ENCODE peak calls at places on chromosomes 1 and 21, in seven cellular contexts. M, C, E, I, Y, N and B are unnamed samples.

GRCh38 chr1:86277909-86278308 is 118.2 kb downstream of the ODF2L start:
- DNase-seq in M (no peak), I (no peak), E (no peak), N (no peak), C (no peak), Y (no peak), B (no peak)

GRCh38 chr21:28132713-28133112 is 860.0 kb downstream of the LTN1 start:
- DNase-seq in N (no peak), C (peak; percentile 16), E (no peak), Y (no peak), I (no peak), M (no peak), B (no peak)

GRCh38 chr1:198123146-198123545 is 33.7 kb upstream of the NEK7 start:
- DNase-seq in I (no peak), C (peak; percentile 94), E (no peak), Y (no peak), N (no peak), M (peak; percentile 90), B (no peak)

GRCh38 chr1:45008516-45008915 is 2.6 kb downstream of the HECTD3 start:
- DNase-seq in I (no peak), Y (no peak), M (no peak), N (no peak), C (no peak), E (no peak), B (no peak)

GRCh38 chr1:199246716-199247115 is 607.9 kb downstream of the PTPRC start:
- DNase-seq in Y (no peak), M (no peak), I (no peak), C (no peak), N (no peak), E (no peak), B (no peak)

GRCh38 chr1:97834903-97835302 is 85.9 kb downstream of the DPYD start:
- DNase-seq in Y (no peak), I (no peak), C (no peak), M (no peak), N (no peak), E (no peak), B (no peak)

GRCh38 chr1:65180977-65181376 is 33.0 kb downstream of the AK4 start:
- DNase-seq in I (no peak), N (no peak), M (no peak), C (no peak), Y (no peak), E (no peak), B (no peak)

GRCh38 chr21:16634522-16634914 is 878.3 kb upstream of the CXADR start:
- DNase-seq in N (no peak), C (no peak), E (no peak), M (no peak), I (no peak), Y (no peak), B (no peak)

GRCh38 chr1:85992756-85993155 is 163.8 kb downstream of the COL24A1 start:
- DNase-seq in C (peak; percentile 67), Y (no peak), M (peak; percentile 69), N (no peak), E (no peak), I (no peak), B (no peak)

GRCh38 chr1:117735045-117735992 is 129.5 kb downstream of the TENT5C start:
- DNase-seq in I (no peak), E (peak; percentile 63), N (no peak), Y (no peak), C (peak; percentile 60), M (peak; percentile 65), B (no peak)

GRCh38 chr21:44371596-44371995 is 18.2 kb downstream of the TRPM2 start:
- DNase-seq in I (no peak), N (no peak), E (peak; percentile 2), M (no peak), C (no peak), Y (no peak), B (no peak)

GRCh38 chr21:33444499-33444898 is 35.3 kb downstream of the TMEM50B start:
- DNase-seq in N (no peak), Y (no peak), I (no peak), M (no peak), E (no peak), C (no peak), B (no peak)

GRCh38 chr1:89605692-89606091 is 27.2 kb upstream of the LRRC8C start:
- DNase-seq in E (no peak), M (peak; percentile 84), I (no peak), C (peak; percentile 72), Y (no peak), N (no peak), B (no peak)

GRCh38 chr1:30088594-30089556 is 634.5 kb downstream of the MATN1 start:
- DNase-seq in M (peak; percentile 9), Y (no peak), E (no peak), I (no peak), N (no peak), C (no peak), B (no peak)

GRCh38 chr1:52676249-52676903 is 21.8 kb downstream of the COA7 start:
- DNase-seq in E (no peak), C (no peak), Y (no peak), N (no peak), I (no peak), M (peak; percentile 24), B (no peak)

GRCh38 chr1:18955442-18956188 is 861 bp downstream of the IFFO2 start:
- DNase-seq in E (no peak), N (peak; percentile 66), Y (peak; percentile 53), M (peak; percentile 59), C (no peak), I (peak; percentile 44), B (peak; percentile 51)
- TF ChIP-seq CTCF in E (no peak), N (peak; percentile 15), Y (peak; percentile 26), M (no peak), C (no peak), I (no peak), B (no peak)

GRCh38 chr21:34613679-34614442 is 1.1 kb downstream of the RCAN1 start:
- DNase-seq in I (no peak), Y (no peak), C (peak; percentile 25), M (peak; percentile 13), N (no peak), E (no peak), B (no peak)

GRCh38 chr21:34614443-34614692 is 545 bp downstream of the RCAN1 start:
- DNase-seq in I (no peak), C (no peak), N (no peak), E (no peak), Y (no peak), M (no peak), B (peak; percentile 3)

GRCh38 chr21:34612557-34612956 is 2.4 kb downstream of the RCAN1 start:
- DNase-seq in E (no peak), M (peak; percentile 12), C (no peak), Y (no peak), N (no peak), I (no peak), B (no peak)

GRCh38 chr21:34615487-34615814 is 538 bp upstream of the RCAN1 start:
- DNase-seq in Y (no peak), N (no peak), M (no peak), C (no peak), E (no peak), I (no peak), B (no peak)

GRCh38 chr21:34614693-34615486 is at the start of gene RCAN1:
- DNase-seq in N (peak; percentile 91), I (peak; percentile 79), C (peak; percentile 92), Y (peak; percentile 74), M (peak; percentile 94), E (peak; percentile 92), B (peak; percentile 74)
- TF ChIP-seq CTCF in N (no peak), I (no peak), C (no peak), Y (no peak), M (no peak), E (no peak), B (no peak)

GRCh38 chr1:90614872-90615271 is 102.2 kb downstream of the BARHL2 start:
- DNase-seq in I (no peak), M (no peak), N (no peak), Y (no peak), C (no peak), E (no peak), B (no peak)
- TF ChIP-seq CTCF in I (peak; percentile 65), M (peak; percentile 23), N (no peak), Y (peak; percentile 65), C (no peak), E (no peak), B (no peak)

DNA sequence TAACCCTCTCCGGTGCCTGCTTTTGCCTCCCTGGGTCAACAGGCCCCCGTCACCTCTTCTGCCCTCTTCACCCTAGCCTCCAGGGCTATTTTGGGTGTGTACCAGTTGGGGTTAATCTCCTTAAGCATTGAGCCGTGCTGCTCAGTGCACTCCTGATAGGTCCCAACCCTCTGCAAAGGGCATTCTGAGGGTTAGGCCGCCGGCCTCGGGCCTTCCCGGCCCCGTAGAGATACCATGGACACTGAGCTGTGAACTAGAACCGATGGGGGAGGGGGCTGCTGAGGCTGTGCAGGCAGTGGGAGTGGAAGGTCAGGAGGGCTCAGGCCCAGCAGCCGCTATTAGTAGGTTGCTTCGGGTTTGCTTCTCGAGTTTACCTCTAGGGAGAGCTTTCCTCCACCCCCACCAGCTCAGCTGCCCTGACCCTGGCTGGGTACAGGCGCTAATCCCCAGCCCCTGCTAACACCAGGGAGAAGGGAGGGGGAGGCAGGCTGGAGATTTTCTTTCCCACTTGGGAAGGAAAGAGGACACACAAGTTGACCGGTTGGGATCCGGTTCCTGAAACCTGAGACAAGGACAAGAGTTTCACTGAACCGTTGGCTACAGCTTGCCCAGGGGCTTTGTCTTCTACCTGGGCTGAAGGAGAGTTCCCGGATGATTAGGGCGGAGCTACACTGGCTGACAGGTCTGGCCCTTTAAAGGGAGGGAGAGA is 4.8 kb downstream of the LMOD1 start:
- DNase-seq in Y (peak; percentile 34), C (no peak), I (peak; percentile 42), M (no peak), N (no peak), E (no peak), B (no peak)
- TF ChIP-seq CTCF in Y (no peak), C (no peak), I (no peak), M (no peak), N (no peak), E (no peak), B (no peak)

GRCh38 chr1:101440484-101440883 is 203.7 kb downstream of the S1PR1 start:
- DNase-seq in Y (no peak), C (no peak), I (no peak), E (no peak), M (no peak), N (no peak), B (no peak)

GRCh38 chr1:101436100-101436511 is 199.3 kb downstream of the S1PR1 start:
- DNase-seq in E (no peak), M (no peak), C (no peak), Y (no peak), I (no peak), N (no peak), B (no peak)

DNA sequence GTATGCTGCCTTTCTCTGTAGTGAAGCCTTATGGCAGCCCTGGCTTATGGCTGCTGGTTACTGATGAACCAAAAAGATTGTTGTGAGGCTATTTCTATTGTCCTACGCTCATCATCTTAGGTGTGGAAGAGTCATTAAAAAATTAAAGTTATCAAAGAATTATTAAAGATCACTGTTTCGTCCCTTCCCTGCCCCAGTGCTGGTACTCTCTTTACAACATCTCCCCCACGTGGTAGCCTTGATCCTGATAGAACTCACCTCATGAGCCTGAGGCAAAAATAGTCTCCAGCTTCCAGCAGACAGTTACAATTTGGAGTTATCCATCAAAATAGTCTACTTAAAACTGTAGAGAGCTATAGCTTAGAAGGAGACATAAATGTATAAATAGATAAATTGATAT is 201.5 kb downstream of the S1PR1 start:
- DNase-seq in E (no peak), M (peak; percentile 18), C (no peak), I (peak; percentile 15), Y (no peak), N (no peak), B (no peak)
- TF ChIP-seq CTCF in E (peak; percentile 19), M (peak; percentile 21), C (peak; percentile 27), I (no peak), Y (peak; percentile 51), N (no peak), B (no peak)

GRCh38 chr1:248884632-248885295 is 21.3 kb upstream of the PGBD2 start:
- DNase-seq in M (no peak), C (peak; percentile 78), E (no peak), Y (no peak), I (no peak), N (no peak), B (no peak)
- TF ChIP-seq CTCF in M (no peak), C (no peak), E (no peak), Y (peak; percentile 13), I (peak; percentile 27), N (no peak), B (no peak)